ENCODE peak calls at places on chromosome 7, in eight cellular contexts. U is GM23248; D is GM23338; Y is pancreas; O is breast epithelium; V is Peyer's patch; H is CD8-positive, alpha-beta T cell; A is cardiac muscle cell. T is an unnamed sample.

GRCh38 chr7:93298671-93299070 is 66.5 kb downstream of the VPS50 start:
- DNase-seq in O (no peak), H (no peak), D (no peak), U (peak; percentile 74), V (no peak), Y (no peak), A (no peak), T (no peak)

GRCh38 chr7:115230882-115231508 is 309.1 kb downstream of the MDFIC start:
- DNase-seq in H (no peak), O (no peak), V (no peak), A (peak; percentile 75), U (peak; percentile 96), D (no peak), Y (no peak), T (no peak)

GRCh38 chr7:20444041-20444440 is 113.3 kb downstream of the ITGB8 start:
- DNase-seq in V (no peak), D (no peak), Y (no peak), O (no peak), H (no peak), U (peak; percentile 12), A (no peak), T (no peak)

GRCh38 chr7:127776776-127777390 is 124.9 kb downstream of the SND1 start:
- DNase-seq in Y (no peak), H (no peak), A (no peak), V (no peak), U (peak; percentile 90), O (no peak), D (no peak), T (no peak)

GRCh38 chr7:157637216-157637954 is 300.6 kb downstream of the DNAJB6 start:
- DNase-seq in U (no peak), A (no peak), D (no peak), V (no peak), Y (no peak), O (no peak), H (no peak), T (peak; percentile 21)

GRCh38 chr7:47730135-47730534 is 148.2 kb upstream of the TNS3 start:
- DNase-seq in V (no peak), A (no peak), H (no peak), O (no peak), D (no peak), U (no peak), Y (no peak), T (no peak)

GRCh38 chr7:133932591-133932990 is 194.5 kb upstream of the LRGUK start:
- DNase-seq in O (no peak), A (peak; percentile 30), U (no peak), V (no peak), D (peak; percentile 27), Y (no peak), H (no peak), T (no peak)

GRCh38 chr7:53218730-53219504 is 183.5 kb downstream of the POM121L12 start:
- DNase-seq in A (peak; percentile 45), D (peak; percentile 70), U (no peak), O (no peak), Y (no peak), V (no peak), H (no peak), T (peak; percentile 89)

GRCh38 chr7:139525239-139525638 is 1.8 kb downstream of the CLEC2L start:
- DNase-seq in O (no peak), H (no peak), D (no peak), V (no peak), A (no peak), Y (no peak), U (no peak), T (no peak)

GRCh38 chr7:139523988-139524815 is 717 bp downstream of the CLEC2L start:
- DNase-seq in V (no peak), H (no peak), D (peak; percentile 57), O (no peak), A (peak; percentile 33), Y (no peak), U (no peak), T (peak; percentile 76)

GRCh38 chr7:139522830-139523198 is 671 bp upstream of the CLEC2L start:
- DNase-seq in D (peak; percentile 27), H (no peak), V (no peak), Y (no peak), O (no peak), U (no peak), A (no peak), T (no peak)

GRCh38 chr7:139521439-139521838 is 2.0 kb upstream of the CLEC2L start:
- DNase-seq in Y (no peak), V (no peak), U (no peak), A (no peak), O (no peak), H (no peak), D (no peak), T (no peak)

GRCh38 chr7:139523199-139523941 is at the start of gene CLEC2L:
- DNase-seq in V (no peak), H (no peak), U (peak; percentile 49), D (peak; percentile 56), A (peak; percentile 43), Y (peak; percentile 67), O (no peak), T (peak; percentile 75)
- H3K27me3 ChIP-seq in V (peaks cover 5% of the 10 kb centered on the region), H (peaks cover 5% of the 10 kb centered on the region), U (peaks cover 22% of the 10 kb centered on the region), D (peaks cover 42% of the 10 kb centered on the region), A (peaks cover 68% of the 10 kb centered on the region), Y (peaks cover 5% of the 10 kb centered on the region), O (peaks cover 2% of the 10 kb centered on the region), T (peaks cover 61% of the 10 kb centered on the region)

GRCh38 chr7:155540553-155540952 is 5.8 kb downstream of the CNPY1 start:
- DNase-seq in D (no peak), U (no peak), Y (no peak), O (no peak), V (no peak), A (no peak), H (no peak), T (no peak)
- H3K27me3 ChIP-seq in D (peaks cover 13% of the 10 kb centered on the region), U (peaks cover 28% of the 10 kb centered on the region), Y (no peaks in the 10 kb centered on the region), O (no peaks in the 10 kb centered on the region), V (no peaks in the 10 kb centered on the region), A (peaks cover 27% of the 10 kb centered on the region), H (no peaks in the 10 kb centered on the region), T (peaks cover 30% of the 10 kb centered on the region)

GRCh38 chr7:100965723-100966541 is 3.4 kb upstream of the MUC12 start:
- DNase-seq in H (peak; percentile 57), Y (peak; percentile 99), D (peak; percentile 100), O (peak; percentile 80), V (peak; percentile 30), A (peak; percentile 94), U (peak; percentile 86), T (peak; percentile 100)

GRCh38 chr7:100966542-100967291 is 2.6 kb upstream of the MUC12 start:
- DNase-seq in D (peak; percentile 46), U (no peak), A (no peak), O (no peak), Y (no peak), V (no peak), H (no peak), T (no peak)

GRCh38 chr7:100968031-100968430 is 1.3 kb upstream of the MUC12 start:
- DNase-seq in U (no peak), V (no peak), A (no peak), D (peak; percentile 64), Y (no peak), H (no peak), O (no peak), T (peak; percentile 67)

GRCh38 chr7:100968650-100969049 is 715 bp upstream of the MUC12 start:
- DNase-seq in U (peak; percentile 13), D (no peak), Y (no peak), A (no peak), O (no peak), V (no peak), H (no peak), T (no peak)

GRCh38 chr7:100967292-100967863 is 2.0 kb upstream of the MUC12 start:
- DNase-seq in A (no peak), V (no peak), H (no peak), D (peak; percentile 43), U (peak; percentile 36), Y (no peak), O (no peak), T (peak; percentile 77)
- H3K27me3 ChIP-seq in A (peaks cover 87% of the 10 kb centered on the region), V (peaks cover 28% of the 10 kb centered on the region), H (peaks cover 35% of the 10 kb centered on the region), D (peaks cover 20% of the 10 kb centered on the region), U (peaks cover 68% of the 10 kb centered on the region), Y (peaks cover 20% of the 10 kb centered on the region), O (no peaks in the 10 kb centered on the region), T (peaks cover 43% of the 10 kb centered on the region)

GRCh38 chr7:27098493-27099223 is 2.9 kb upstream of the HOXA1 start:
- DNase-seq in A (peak; percentile 42), V (no peak), O (no peak), H (no peak), D (peak; percentile 64), Y (no peak), U (peak; percentile 76), T (peak; percentile 67)
- H3K27me3 ChIP-seq in A (peaks cover 100% of the 10 kb centered on the region), V (no peaks in the 10 kb centered on the region), O (no peaks in the 10 kb centered on the region), H (peaks cover 30% of the 10 kb centered on the region), D (peaks cover 100% of the 10 kb centered on the region), Y (peaks cover 66% of the 10 kb centered on the region), U (no peaks in the 10 kb centered on the region), T (peaks cover 100% of the 10 kb centered on the region)

DNA sequence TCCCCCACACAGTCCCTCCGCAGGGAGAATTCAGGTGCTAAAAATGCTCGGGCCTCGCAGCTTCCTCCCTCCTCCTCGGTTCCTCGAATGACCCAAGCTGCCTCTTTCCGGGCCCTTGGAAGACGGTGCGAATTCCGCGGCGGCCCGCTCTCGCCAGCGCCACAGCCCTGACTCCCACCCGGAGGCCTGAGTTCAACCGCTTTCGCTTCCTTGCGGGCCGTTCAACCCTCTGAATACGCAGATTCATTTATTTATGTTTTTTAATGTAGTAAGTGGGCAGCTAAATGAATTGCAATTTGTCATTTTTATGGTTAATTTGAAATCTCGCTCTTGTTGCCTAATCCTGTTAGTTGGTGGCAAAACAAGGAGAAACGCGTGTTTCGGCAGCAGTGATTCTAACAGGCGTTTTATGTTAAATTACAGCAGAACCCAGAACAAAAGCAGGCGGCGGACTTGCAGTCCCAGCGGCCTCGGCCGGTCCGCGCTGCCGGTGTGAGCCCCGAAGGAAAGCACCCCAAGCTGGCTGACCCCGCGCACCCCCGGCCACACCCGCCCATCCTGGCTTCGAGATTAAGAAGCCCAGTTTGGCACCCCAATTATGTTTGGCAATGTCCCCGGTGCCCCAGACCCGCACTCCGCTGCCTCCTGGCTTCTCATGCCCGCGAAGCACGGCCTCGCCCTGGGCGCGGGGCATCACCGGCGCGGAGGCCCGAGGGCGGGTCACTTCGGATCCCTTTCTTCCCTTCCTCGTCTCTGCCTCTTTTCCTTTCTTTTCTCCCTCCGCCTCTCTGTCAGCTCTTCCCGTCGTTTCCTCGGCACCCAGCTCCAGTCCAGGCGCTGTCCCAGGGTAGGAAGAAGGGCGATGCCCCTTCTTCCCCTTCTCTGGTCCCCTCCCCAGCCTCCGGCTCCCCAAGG is 75.9 kb downstream of the INSIG1 start:
- DNase-seq in V (no peak), A (no peak), O (no peak), Y (no peak), U (peak; percentile 29), H (no peak), D (peak; percentile 71), T (peak; percentile 69)
- H3K27me3 ChIP-seq in V (peaks cover 67% of the 10 kb centered on the region), A (peaks cover 100% of the 10 kb centered on the region), O (peaks cover 22% of the 10 kb centered on the region), Y (peaks cover 71% of the 10 kb centered on the region), U (peaks cover 88% of the 10 kb centered on the region), H (peaks cover 14% of the 10 kb centered on the region), D (peaks cover 100% of the 10 kb centered on the region), T (peaks cover 100% of the 10 kb centered on the region)

DNA sequence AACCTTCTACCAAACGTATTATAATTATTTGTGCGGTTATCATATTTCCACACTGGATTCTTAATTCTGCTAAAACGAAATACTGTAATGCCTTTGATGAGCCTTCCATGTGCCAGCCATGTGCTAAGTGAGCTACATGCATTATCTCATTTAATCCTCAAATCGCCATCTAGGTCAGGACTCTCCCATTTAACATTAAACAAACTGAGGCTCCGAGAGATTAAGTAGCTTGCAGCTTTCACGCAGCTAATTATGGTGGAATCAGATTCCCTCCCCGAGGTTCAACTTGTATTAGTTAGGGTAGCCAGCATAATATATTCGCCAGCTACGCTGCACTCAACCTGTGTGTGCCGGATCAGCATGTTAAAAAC is 798 bp upstream of the TSPAN33 start:
- DNase-seq in V (no peak), D (no peak), Y (no peak), U (no peak), O (no peak), A (no peak), H (no peak), T (no peak)
- H3K27me3 ChIP-seq in V (no peaks in the 10 kb centered on the region), D (peaks cover 11% of the 10 kb centered on the region), Y (no peaks in the 10 kb centered on the region), U (peaks cover 52% of the 10 kb centered on the region), O (no peaks in the 10 kb centered on the region), A (peaks cover 44% of the 10 kb centered on the region), H (no peaks in the 10 kb centered on the region), T (peaks cover 30% of the 10 kb centered on the region)

T was measured in endodermal cell.